ENCODE peak calls at places on chromosome 18, in five cellular contexts. M is NCI-H2171 treated with DMSO at 0.1 percent for 48 hours; W is CD4-positive, alpha-beta T cell; H is CD8-positive, alpha-beta T cell; B is natural killer cell. I is an unnamed sample.

GRCh38 chr18:25164211-25164836 is 187.6 kb downstream of the ZNF521 start:
- DNase-seq in H (no peak), W (no peak), M (no peak), B (no peak), I (peak)

GRCh38 chr18:58541789-58542425 is 87.0 kb downstream of the ALPK2 start:
- DNase-seq in B (no peak), M (no peak), H (no peak), W (peak), I (no peak)

GRCh38 chr18:69128978-69129377 is 271.7 kb upstream of the DOK6 start:
- DNase-seq in M (no peak), H (no peak), B (no peak), W (no peak), I (no peak)

GRCh38 chr18:25099838-25100393 is 252.1 kb downstream of the ZNF521 start:
- DNase-seq in H (no peak), B (no peak), W (no peak), M (no peak), I (peak)

GRCh38 chr18:62976227-62976626 is 260.9 kb downstream of the PHLPP1 start:
- DNase-seq in W (no peak), M (no peak), H (no peak), B (no peak), I (peak)

GRCh38 chr18:8699948-8700347 is 5.4 kb upstream of the MTCL1 start:
- DNase-seq in H (no peak), M (no peak), B (no peak), W (no peak), I (no peak)

GRCh38 chr18:62420513-62421209 is 95.6 kb downstream of the TNFRSF11A start:
- DNase-seq in B (peak), W (peak), M (no peak), H (peak), I (no peak)

GRCh38 chr18:78768221-78768620 is 211.4 kb upstream of the SALL3 start:
- DNase-seq in B (no peak), M (no peak), H (no peak), W (no peak), I (no peak)

GRCh38 chr18:78309307-78309706 is 670.3 kb upstream of the SALL3 start:
- DNase-seq in W (no peak), M (no peak), H (no peak), B (no peak), I (no peak)

GRCh38 chr18:46156838-46157237 is 52.7 kb downstream of the HAUS1 start:
- DNase-seq in M (no peak), B (no peak), H (no peak), W (no peak), I (no peak)

GRCh38 chr18:44857744-44858143 is 177.1 kb downstream of the SETBP1 start:
- DNase-seq in B (no peak), H (no peak), M (no peak), W (no peak), I (no peak)

GRCh38 chr18:79987566-79987965 is 797 bp downstream of the TXNL4A start:
- DNase-seq in B (no peak), W (no peak), H (no peak), M (no peak), I (peak)

GRCh38 chr18:29157057-29157780 is 980.3 kb upstream of the CDH2 start:
- DNase-seq in W (no peak), M (no peak), B (no peak), H (no peak), I (peak)

GRCh38 chr18:49725809-49726514 is 87.4 kb downstream of the ACAA2 start:
- DNase-seq in B (no peak), M (no peak), W (no peak), H (no peak), I (no peak)